ENCODE peak calls at places on chromosomes 1 and 21, in nine cellular contexts. One of them, this sample, is unnamed.

GRCh38 chr1:59223943-59224639 is 72.8 kb upstream of the FGGY start:
- DNase-seq in IMR-90: peak
- DNase-seq in HFF-Myc: no peak
- DNase-seq in CD8-positive, alpha-beta T cell: no peak
- DNase-seq in cardiac fibroblast: peak
- DNase-seq in Panc1: no peak
- DNase-seq in astrocyte of the spinal cord: no peak
- DNase-seq in BE2C: no peak
- DNase-seq in GM12865: no peak
- DNase-seq in this sample: peak

GRCh38 chr1:162856260-162856659 is 4.7 kb downstream of the CCDC190 start:
- DNase-seq in IMR-90: peak
- DNase-seq in HFF-Myc: peak
- DNase-seq in CD8-positive, alpha-beta T cell: no peak
- DNase-seq in cardiac fibroblast: peak
- DNase-seq in Panc1: no peak
- DNase-seq in astrocyte of the spinal cord: peak
- DNase-seq in BE2C: no peak
- DNase-seq in GM12865: no peak
- DNase-seq in this sample: peak

GRCh38 chr1:40760984-40761383 is 22.6 kb upstream of the KCNQ4 start:
- DNase-seq in IMR-90: peak
- DNase-seq in HFF-Myc: no peak
- DNase-seq in CD8-positive, alpha-beta T cell: no peak
- DNase-seq in cardiac fibroblast: peak
- DNase-seq in Panc1: no peak
- DNase-seq in astrocyte of the spinal cord: no peak
- DNase-seq in BE2C: no peak
- DNase-seq in GM12865: no peak
- DNase-seq in this sample: no peak

GRCh38 chr1:246155923-246156322 is 351.2 kb downstream of the SMYD3 start:
- DNase-seq in IMR-90: peak
- DNase-seq in HFF-Myc: no peak
- DNase-seq in CD8-positive, alpha-beta T cell: no peak
- DNase-seq in cardiac fibroblast: peak
- DNase-seq in Panc1: no peak
- DNase-seq in astrocyte of the spinal cord: no peak
- DNase-seq in BE2C: no peak
- DNase-seq in GM12865: no peak
- DNase-seq in this sample: peak

GRCh38 chr21:31416465-31416864 is 72.4 kb upstream of the TIAM1 start:
- DNase-seq in IMR-90: no peak
- DNase-seq in HFF-Myc: no peak
- DNase-seq in CD8-positive, alpha-beta T cell: no peak
- DNase-seq in cardiac fibroblast: peak
- DNase-seq in Panc1: no peak
- DNase-seq in astrocyte of the spinal cord: peak
- DNase-seq in BE2C: no peak
- DNase-seq in GM12865: no peak
- DNase-seq in this sample: no peak

GRCh38 chr1:178031856-178032320 is 62.0 kb upstream of the RASAL2 start:
- DNase-seq in IMR-90: peak
- DNase-seq in HFF-Myc: peak
- DNase-seq in CD8-positive, alpha-beta T cell: no peak
- DNase-seq in cardiac fibroblast: peak
- DNase-seq in Panc1: no peak
- DNase-seq in astrocyte of the spinal cord: peak
- DNase-seq in BE2C: peak
- DNase-seq in GM12865: peak
- DNase-seq in this sample: peak

GRCh38 chr21:33374080-33374873 is 28.9 kb upstream of the IFNGR2 start:
- DNase-seq in IMR-90: peak
- DNase-seq in HFF-Myc: peak
- DNase-seq in CD8-positive, alpha-beta T cell: peak
- DNase-seq in cardiac fibroblast: peak
- DNase-seq in Panc1: peak
- DNase-seq in astrocyte of the spinal cord: peak
- DNase-seq in BE2C: peak
- DNase-seq in GM12865: peak
- DNase-seq in this sample: peak

GRCh38 chr1:2966940-2967725 is 54.1 kb upstream of the ACTRT2 start:
- DNase-seq in IMR-90: no peak
- DNase-seq in HFF-Myc: no peak
- DNase-seq in CD8-positive, alpha-beta T cell: no peak
- DNase-seq in cardiac fibroblast: no peak
- DNase-seq in Panc1: no peak
- DNase-seq in astrocyte of the spinal cord: no peak
- DNase-seq in BE2C: no peak
- DNase-seq in GM12865: no peak
- DNase-seq in this sample: no peak

GRCh38 chr1:102896286-102896685 is 212.0 kb downstream of the COL11A1 start:
- DNase-seq in IMR-90: no peak
- DNase-seq in HFF-Myc: no peak
- DNase-seq in CD8-positive, alpha-beta T cell: no peak
- DNase-seq in cardiac fibroblast: no peak
- DNase-seq in Panc1: no peak
- DNase-seq in astrocyte of the spinal cord: no peak
- DNase-seq in BE2C: no peak
- DNase-seq in GM12865: no peak
- DNase-seq in this sample: peak

GRCh38 chr1:115873184-115873583 is 32.3 kb upstream of the NHLH2 start:
- DNase-seq in IMR-90: no peak
- DNase-seq in HFF-Myc: no peak
- DNase-seq in CD8-positive, alpha-beta T cell: no peak
- DNase-seq in cardiac fibroblast: no peak
- DNase-seq in Panc1: no peak
- DNase-seq in astrocyte of the spinal cord: no peak
- DNase-seq in BE2C: no peak
- DNase-seq in GM12865: no peak
- DNase-seq in this sample: no peak

GRCh38 chr1:1200876-1201810 is 5.2 kb downstream of the TNFRSF18 start:
- DNase-seq in IMR-90: peak
- DNase-seq in HFF-Myc: no peak
- DNase-seq in CD8-positive, alpha-beta T cell: peak
- DNase-seq in cardiac fibroblast: peak
- DNase-seq in Panc1: no peak
- DNase-seq in astrocyte of the spinal cord: peak
- DNase-seq in BE2C: peak
- DNase-seq in GM12865: peak
- DNase-seq in this sample: peak

GRCh38 chr1:185957441-185958363 is 223.5 kb downstream of the HMCN1 start:
- DNase-seq in IMR-90: no peak
- DNase-seq in HFF-Myc: no peak
- DNase-seq in CD8-positive, alpha-beta T cell: no peak
- DNase-seq in cardiac fibroblast: no peak
- DNase-seq in Panc1: no peak
- DNase-seq in astrocyte of the spinal cord: no peak
- DNase-seq in BE2C: no peak
- DNase-seq in GM12865: no peak
- DNase-seq in this sample: no peak

GRCh38 chr1:159831696-159832225 is 5.1 kb downstream of the SLAMF8 start:
- DNase-seq in IMR-90: no peak
- DNase-seq in HFF-Myc: no peak
- DNase-seq in CD8-positive, alpha-beta T cell: no peak
- DNase-seq in cardiac fibroblast: no peak
- DNase-seq in Panc1: no peak
- DNase-seq in astrocyte of the spinal cord: no peak
- DNase-seq in BE2C: no peak
- DNase-seq in GM12865: no peak
- DNase-seq in this sample: no peak

GRCh38 chr1:66166746-66167145 is 367.2 kb upstream of the SGIP1 start:
- DNase-seq in IMR-90: no peak
- DNase-seq in HFF-Myc: no peak
- DNase-seq in CD8-positive, alpha-beta T cell: no peak
- DNase-seq in cardiac fibroblast: no peak
- DNase-seq in Panc1: no peak
- DNase-seq in astrocyte of the spinal cord: no peak
- DNase-seq in BE2C: no peak
- DNase-seq in GM12865: no peak
- DNase-seq in this sample: no peak

DNA sequence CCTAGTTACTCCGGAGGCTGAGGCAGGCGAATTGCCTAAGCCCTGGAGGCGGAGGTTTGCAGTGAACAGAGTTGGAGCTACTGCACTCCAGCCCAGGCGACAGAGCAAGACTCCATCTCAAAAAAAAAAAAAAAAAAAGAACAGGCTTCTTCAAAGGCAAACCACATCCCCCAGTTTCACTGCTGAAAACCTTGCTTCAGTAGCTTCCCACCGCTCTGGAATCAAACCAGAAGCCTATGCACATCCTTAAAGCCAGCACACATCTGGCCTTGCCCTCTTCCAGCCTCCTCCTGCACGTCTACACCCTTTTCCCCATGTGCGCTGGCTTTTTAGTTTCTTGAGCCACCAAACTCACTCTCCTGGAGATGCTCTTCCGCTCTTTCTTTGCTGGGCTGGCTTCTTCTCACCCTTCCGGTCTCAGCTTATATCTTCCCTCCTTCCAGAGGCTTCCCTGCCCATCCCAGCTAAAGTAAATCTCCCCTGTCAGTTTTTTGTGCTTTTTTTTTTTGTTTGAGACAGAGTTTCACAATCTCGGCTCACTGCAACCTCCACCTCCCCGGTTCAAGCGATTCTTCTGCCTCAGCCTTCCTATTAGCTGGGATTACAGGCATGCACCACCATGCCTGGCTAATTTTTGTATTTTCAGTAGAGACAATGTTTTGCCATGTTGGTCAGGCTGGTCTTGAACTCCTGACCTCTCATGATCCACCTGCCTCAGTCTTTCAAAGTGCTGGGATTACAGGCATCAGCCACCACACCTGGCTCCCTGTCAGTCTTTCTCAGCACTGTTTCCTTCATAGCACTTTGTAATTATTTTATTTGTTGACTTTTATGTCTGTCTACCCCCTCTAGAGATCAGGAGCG is 42.0 kb upstream of the ID3 start:
- DNase-seq in IMR-90: no peak
- DNase-seq in HFF-Myc: no peak
- DNase-seq in CD8-positive, alpha-beta T cell: no peak
- DNase-seq in cardiac fibroblast: no peak
- DNase-seq in Panc1: no peak
- DNase-seq in astrocyte of the spinal cord: no peak
- DNase-seq in BE2C: no peak
- DNase-seq in GM12865: no peak
- DNase-seq in this sample: no peak
- H3K4me3 ChIP-seq in IMR-90: no peak
- H3K4me3 ChIP-seq in HFF-Myc: no peak
- H3K4me3 ChIP-seq in CD8-positive, alpha-beta T cell: peak
- H3K4me3 ChIP-seq in cardiac fibroblast: no peak
- H3K4me3 ChIP-seq in Panc1: no peak
- H3K4me3 ChIP-seq in astrocyte of the spinal cord: no peak
- H3K4me3 ChIP-seq in BE2C: no peak
- H3K4me3 ChIP-seq in GM12865: no peak
- H3K4me3 ChIP-seq in this sample: no peak

GRCh38 chr1:52665173-52666020 is 32.4 kb downstream of the SHISAL2A start:
- DNase-seq in IMR-90: no peak
- DNase-seq in HFF-Myc: no peak
- DNase-seq in CD8-positive, alpha-beta T cell: no peak
- DNase-seq in cardiac fibroblast: no peak
- DNase-seq in Panc1: no peak
- DNase-seq in astrocyte of the spinal cord: no peak
- DNase-seq in BE2C: no peak
- DNase-seq in GM12865: no peak
- DNase-seq in this sample: no peak
- H3K4me3 ChIP-seq in IMR-90: no peak
- H3K4me3 ChIP-seq in HFF-Myc: no peak
- H3K4me3 ChIP-seq in CD8-positive, alpha-beta T cell: no peak
- H3K4me3 ChIP-seq in cardiac fibroblast: no peak
- H3K4me3 ChIP-seq in Panc1: no peak
- H3K4me3 ChIP-seq in astrocyte of the spinal cord: no peak
- H3K4me3 ChIP-seq in BE2C: no peak
- H3K4me3 ChIP-seq in GM12865: no peak
- H3K4me3 ChIP-seq in this sample: no peak

DNA sequence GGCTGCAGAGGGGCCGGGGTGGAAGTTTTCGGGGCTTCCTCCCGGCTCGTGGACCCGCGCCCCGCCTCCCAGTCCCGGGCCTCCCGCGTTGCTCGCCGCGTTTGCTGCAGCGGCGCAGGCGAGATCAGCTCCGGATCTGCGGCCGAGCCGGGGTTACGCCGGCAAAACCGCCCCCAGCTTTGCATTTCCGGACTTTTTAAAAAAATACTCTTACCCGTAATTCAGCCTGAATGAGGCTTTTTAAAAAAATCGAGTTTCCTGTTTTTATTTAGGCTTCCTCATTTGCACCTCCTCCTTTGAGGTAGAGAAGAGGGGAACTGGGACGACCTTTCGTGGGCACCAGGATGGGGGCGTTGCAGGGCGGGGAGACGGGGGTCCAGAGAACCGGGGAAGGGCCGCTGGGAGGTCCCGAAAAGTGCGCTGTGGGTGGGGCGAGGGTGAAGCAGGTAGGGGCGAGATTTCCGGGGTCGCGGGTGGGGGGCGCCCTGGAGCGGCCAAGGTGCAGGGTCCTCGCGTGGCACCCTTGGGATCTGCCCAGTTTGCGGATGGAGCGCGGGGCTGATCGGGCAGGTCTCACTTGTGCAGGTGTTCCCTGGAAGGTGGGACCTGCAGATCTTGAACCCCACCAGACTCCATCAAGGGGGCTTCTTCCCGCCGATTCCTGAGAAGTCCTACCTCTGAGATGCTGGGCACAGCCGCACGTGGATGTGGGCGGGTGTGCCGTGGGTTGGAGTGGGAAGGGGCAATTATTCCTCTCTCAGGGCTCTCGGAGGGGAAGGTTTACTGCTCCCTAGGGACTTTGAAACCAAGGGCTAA is 1.1 kb downstream of the PIK3CD start:
- DNase-seq in IMR-90: peak
- DNase-seq in HFF-Myc: no peak
- DNase-seq in CD8-positive, alpha-beta T cell: peak
- DNase-seq in cardiac fibroblast: peak
- DNase-seq in Panc1: no peak
- DNase-seq in astrocyte of the spinal cord: no peak
- DNase-seq in BE2C: no peak
- DNase-seq in GM12865: peak
- DNase-seq in this sample: peak
- H3K4me3 ChIP-seq in IMR-90: peak
- H3K4me3 ChIP-seq in HFF-Myc: peak
- H3K4me3 ChIP-seq in CD8-positive, alpha-beta T cell: peak
- H3K4me3 ChIP-seq in cardiac fibroblast: peak
- H3K4me3 ChIP-seq in Panc1: peak
- H3K4me3 ChIP-seq in astrocyte of the spinal cord: peak
- H3K4me3 ChIP-seq in BE2C: no peak
- H3K4me3 ChIP-seq in GM12865: peak
- H3K4me3 ChIP-seq in this sample: peak

DNA sequence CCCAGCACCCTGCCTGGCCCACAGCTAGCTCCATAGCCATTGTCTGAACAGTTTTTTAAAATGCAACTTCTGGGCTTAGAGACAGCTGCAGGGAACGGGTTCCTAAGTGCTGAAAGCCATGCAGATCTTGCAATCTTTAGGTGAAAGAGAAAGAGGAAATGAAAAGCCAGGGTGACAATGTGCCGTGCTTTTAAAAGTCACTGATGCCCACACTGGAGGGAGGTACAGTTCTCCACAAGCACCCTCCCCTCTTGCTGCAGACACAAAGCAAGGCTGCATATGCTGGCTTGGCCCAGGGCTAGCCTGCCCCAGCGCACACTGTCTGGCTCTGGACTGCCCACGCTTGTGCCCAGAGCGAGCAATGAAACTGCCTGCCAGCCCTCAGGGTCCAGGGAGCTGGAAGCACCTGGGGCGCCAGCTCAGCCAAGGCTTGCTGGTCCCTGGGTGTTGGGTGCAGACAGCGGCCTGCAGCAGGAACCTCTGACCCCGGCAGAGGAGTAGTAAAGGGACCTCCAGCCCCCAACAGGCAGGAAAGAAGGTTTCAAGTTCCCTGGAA is 70.4 kb downstream of the AJAP1 start:
- DNase-seq in IMR-90: no peak
- DNase-seq in HFF-Myc: no peak
- DNase-seq in CD8-positive, alpha-beta T cell: no peak
- DNase-seq in cardiac fibroblast: no peak
- DNase-seq in Panc1: no peak
- DNase-seq in astrocyte of the spinal cord: no peak
- DNase-seq in BE2C: no peak
- DNase-seq in GM12865: no peak
- DNase-seq in this sample: no peak
- H3K4me3 ChIP-seq in IMR-90: no peak
- H3K4me3 ChIP-seq in HFF-Myc: no peak
- H3K4me3 ChIP-seq in CD8-positive, alpha-beta T cell: no peak
- H3K4me3 ChIP-seq in cardiac fibroblast: no peak
- H3K4me3 ChIP-seq in Panc1: no peak
- H3K4me3 ChIP-seq in astrocyte of the spinal cord: no peak
- H3K4me3 ChIP-seq in BE2C: no peak
- H3K4me3 ChIP-seq in GM12865: no peak
- H3K4me3 ChIP-seq in this sample: no peak

This sample was measured in fibroblast of villous mesenchyme.